ENCODE peak calls at places on chromosomes 5 and 9, in four cellular contexts. W, Q, T and X are unnamed samples.

GRCh38 chr9:124215956-124216355 is 41.8 kb upstream of the NEK6 start:
- DNase-seq in W (no peak), Q (no peak), T (no peak), X (no peak)

GRCh38 chr9:75930193-75930592 is 39.7 kb downstream of the PCSK5 start:
- DNase-seq in W (no peak), Q (no peak), T (no peak), X (no peak)

GRCh38 chr5:20294696-20295095 is 306.7 kb upstream of the CDH18 start:
- DNase-seq in W (no peak), Q (no peak), T (no peak), X (no peak)

GRCh38 chr5:170353011-170353890 is 35.9 kb downstream of the KCNMB1 start:
- DNase-seq in W (no peak), Q (no peak), T (no peak), X (no peak)

GRCh38 chr5:109830955-109831502 is 141.3 kb downstream of the MAN2A1 start:
- DNase-seq in W (peak), Q (peak), T (peak), X (no peak)

GRCh38 chr5:17831279-17831678 is 197.0 kb downstream of the TAF11L14 start:
- DNase-seq in W (no peak), Q (no peak), T (no peak), X (no peak)

GRCh38 chr9:23769307-23769935 is 56.6 kb downstream of the ELAVL2 start:
- DNase-seq in W (peak), Q (no peak), T (peak), X (peak)

GRCh38 chr9:136654820-136655219 is 7.9 kb upstream of the EGFL7 start:
- DNase-seq in W (no peak), Q (no peak), T (no peak), X (no peak)

GRCh38 chr9:107229146-107229545 is 53.9 kb upstream of the RAD23B start:
- DNase-seq in W (peak), Q (no peak), T (no peak), X (no peak)

GRCh38 chr9:9912459-9912858 is 700.3 kb downstream of the PTPRD start:
- DNase-seq in W (no peak), Q (no peak), T (peak), X (no peak)
- TF ChIP-seq CTCF in W (peak), Q (no peak), T (peak), X (no peak)

GRCh38 chr5:43396762-43397304 is 15.4 kb downstream of the CCL28 start:
- DNase-seq in W (no peak), Q (peak), T (peak), X (no peak)
- TF ChIP-seq CTCF in W (no peak), Q (no peak), T (no peak), X (no peak)

GRCh38 chr9:98104445-98104881 is 14.6 kb downstream of the TRIM14 start:
- DNase-seq in W (no peak), Q (no peak), T (no peak), X (no peak)

GRCh38 chr9:98108540-98109031 is 10.4 kb downstream of the TRIM14 start:
- DNase-seq in W (no peak), Q (no peak), T (no peak), X (no peak)

GRCh38 chr9:98109052-98109451 is 10.0 kb downstream of the TRIM14 start:
- DNase-seq in W (no peak), Q (no peak), T (no peak), X (no peak)

GRCh38 chr9:98105006-98105405 is 14.0 kb downstream of the TRIM14 start:
- DNase-seq in W (no peak), Q (no peak), T (no peak), X (no peak)

DNA sequence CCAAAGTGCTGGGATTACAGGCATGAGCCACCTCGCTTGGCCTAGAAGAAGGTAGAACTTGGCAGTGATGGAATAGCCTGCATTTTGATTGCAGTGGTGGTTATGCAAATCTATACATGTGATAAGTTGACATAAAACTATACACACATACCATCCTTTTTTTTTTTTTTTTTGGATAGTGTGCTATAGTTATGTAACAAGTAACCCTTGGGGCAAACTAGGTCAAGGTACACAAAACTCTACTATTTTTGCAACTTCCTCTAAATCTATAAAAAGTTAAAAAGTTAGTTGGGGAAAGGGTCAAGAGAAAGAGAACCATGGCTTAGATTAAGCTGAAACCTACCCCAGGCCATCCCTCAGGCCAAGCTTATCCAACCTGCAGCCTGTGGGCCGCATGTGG is 11.1 kb downstream of the TRIM14 start:
- DNase-seq in W (no peak), Q (no peak), T (no peak), X (no peak)
- TF ChIP-seq CTCF in W (no peak), Q (no peak), T (no peak), X (no peak)

GRCh38 chr9:31916591-31917223 is 467.7 kb upstream of the ACO1 start:
- DNase-seq in W (no peak), Q (no peak), T (no peak), X (no peak)
- TF ChIP-seq CTCF in W (no peak), Q (peak), T (no peak), X (no peak)

DNA sequence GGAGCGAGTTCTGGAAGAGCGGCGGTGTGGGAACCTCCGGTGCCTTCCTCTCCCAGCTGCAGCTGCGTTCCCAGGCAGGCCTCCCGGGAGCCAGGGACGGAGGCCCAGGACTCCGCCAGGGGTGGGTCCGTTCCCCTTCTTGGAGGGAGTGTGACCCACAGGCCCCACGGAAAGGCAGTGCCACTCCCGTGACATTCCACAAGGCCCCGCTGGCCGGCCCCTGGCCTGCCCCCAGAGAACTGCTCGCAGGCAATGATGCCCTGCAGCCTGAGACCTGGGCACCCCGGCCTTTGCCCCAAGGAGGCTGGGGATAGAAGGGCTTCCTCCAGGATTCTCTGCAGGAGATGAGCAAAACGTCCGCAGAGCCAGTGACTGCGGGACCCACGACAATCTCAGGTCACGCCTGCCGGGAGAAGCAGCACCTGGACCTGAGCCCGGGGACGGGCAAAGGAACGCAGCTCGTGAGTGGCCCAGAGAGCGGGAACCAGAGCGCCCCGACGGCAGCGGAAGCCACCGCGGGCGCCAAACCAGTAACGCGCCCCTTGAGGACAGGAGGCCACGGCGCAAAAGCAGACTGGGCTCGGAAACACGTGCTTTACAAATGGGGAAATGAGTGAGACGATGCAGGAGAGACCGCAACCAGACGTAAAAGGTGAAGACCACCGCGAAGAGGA is 9.3 kb downstream of the OBP2B start:
- DNase-seq in W (no peak), Q (no peak), T (peak), X (no peak)
- TF ChIP-seq CTCF in W (no peak), Q (peak), T (no peak), X (no peak)

GRCh38 chr9:129598089-129598596 is 22.8 kb downstream of the C9orf50 start:
- DNase-seq in W (no peak), Q (no peak), T (no peak), X (no peak)
- TF ChIP-seq CTCF in W (no peak), Q (no peak), T (no peak), X (no peak)

GRCh38 chr5:168086104-168086610 is 205.3 kb upstream of the WWC1 start:
- DNase-seq in W (no peak), Q (peak), T (no peak), X (peak)
- TF ChIP-seq CTCF in W (no peak), Q (no peak), T (no peak), X (no peak)

DNA sequence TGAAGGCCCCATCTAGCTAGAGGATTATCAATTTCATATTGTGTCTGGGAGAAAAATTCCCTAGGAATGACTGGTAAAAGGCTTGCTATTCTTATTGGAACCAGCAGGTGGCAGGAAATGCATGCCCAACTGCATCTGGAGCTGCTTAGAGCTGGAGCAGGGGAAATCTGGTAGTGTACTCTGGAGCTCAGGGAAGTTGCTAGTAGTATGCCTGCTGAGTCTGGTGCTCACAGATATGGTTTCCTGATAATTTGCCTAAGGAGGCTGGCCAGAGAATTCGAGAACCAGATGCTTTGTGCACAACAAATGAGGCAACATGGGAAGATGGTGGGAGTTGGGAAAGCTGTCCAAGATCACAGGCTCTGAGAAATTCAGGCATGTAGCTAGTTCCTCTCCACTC is 53.7 kb downstream of the G3BP1 start:
- DNase-seq in W (peak), Q (peak), T (peak), X (peak)
- TF ChIP-seq CTCF in W (peak), Q (peak), T (peak), X (peak)

GRCh38 chr9:114385412-114386181 is 2.2 kb downstream of the AKNA start:
- DNase-seq in W (peak), Q (peak), T (peak), X (peak)
- TF ChIP-seq CTCF in W (no peak), Q (no peak), T (no peak), X (no peak)